ENCODE peak calls at places on chromosome 19, in five cellular contexts. T is GM23338, V is HepG2, C is HL-60, H is GM12878. U is an unnamed sample.

GRCh38 chr19:41263850-41264580 is at the start of gene HNRNPUL1:
- DNase-seq in T (peak), H (peak), C (peak), V (peak), U (peak)

GRCh38 chr19:44587863-44588752 is 25.3 kb upstream of the IGSF23 start:
- DNase-seq in V (peak), C (peak), T (no peak), H (no peak), U (peak)

GRCh38 chr19:12769689-12770088 is 5.7 kb downstream of the HOOK2 start:
- DNase-seq in H (no peak), C (no peak), V (no peak), T (peak), U (no peak)

GRCh38 chr19:40702337-40703012 is 12.0 kb upstream of the NUMBL start:
- DNase-seq in C (no peak), H (no peak), V (peak), T (peak), U (no peak)

GRCh38 chr19:16273005-16273404 is 51.6 kb upstream of the KLF2 start:
- DNase-seq in C (no peak), H (no peak), V (no peak), T (peak), U (no peak)

GRCh38 chr19:38034153-38034835 is 127.3 kb downstream of the SIPA1L3 start:
- DNase-seq in V (no peak), C (peak), T (no peak), H (no peak), U (no peak)

GRCh38 chr19:4051175-4052101 is 15.3 kb downstream of the ZBTB7A start:
- DNase-seq in V (peak), T (no peak), C (peak), H (no peak), U (no peak)

GRCh38 chr19:15466851-15467733 is 2.7 kb upstream of the RASAL3 start:
- DNase-seq in V (no peak), C (peak), H (peak), T (no peak), U (no peak)

GRCh38 chr19:485583-486236 is 10.6 kb upstream of the MADCAM1 start:
- DNase-seq in V (peak), C (no peak), H (no peak), T (no peak), U (no peak)

GRCh38 chr19:41427647-41428480 is 690 bp upstream of the B3GNT8 start:
- DNase-seq in C (peak), V (no peak), H (no peak), T (peak), U (no peak)

GRCh38 chr19:34999498-35000337 is at the start of gene GRAMD1A:
- DNase-seq in H (no peak), V (peak), C (peak), T (peak), U (peak)

GRCh38 chr19:21098291-21098690 is 16.3 kb downstream of the ZNF714 start:
- DNase-seq in C (no peak), V (no peak), H (no peak), T (no peak), U (no peak)

GRCh38 chr19:33171916-33172359 is 22.2 kb upstream of the LRP3 start:
- DNase-seq in T (no peak), V (no peak), C (no peak), H (no peak), U (no peak)

GRCh38 chr19:48194041-48194871 is 23.8 kb downstream of the ZSWIM9 start:
- DNase-seq in C (peak), V (peak), T (peak), H (no peak), U (no peak)

GRCh38 chr19:19551862-19552192 is 13.8 kb downstream of the CILP2 start:
- DNase-seq in T (no peak), C (no peak), V (no peak), H (no peak), U (no peak)

GRCh38 chr19:4597975-4598671 is 38.6 kb upstream of the SEMA6B start:
- DNase-seq in H (no peak), T (peak), C (peak), V (no peak), U (no peak)

GRCh38 chr19:3374369-3375112 is 8.2 kb downstream of the NFIC start:
- DNase-seq in H (no peak), V (no peak), T (no peak), C (no peak), U (no peak)

GRCh38 chr19:44712864-44713515 is 14.0 kb downstream of the CEACAM16 start:
- DNase-seq in T (peak), V (peak), C (peak), H (no peak), U (no peak)

GRCh38 chr19:3625996-3626472 is 556 bp downstream of the CACTIN start:
- DNase-seq in C (no peak), V (no peak), H (no peak), T (no peak), U (no peak)

GRCh38 chr19:45863840-45864628 is at the start of gene FOXA3:
- DNase-seq in V (peak), H (no peak), C (no peak), T (peak), U (no peak)

GRCh38 chr19:27972291-27973040 is 1240.5 kb downstream of the UQCRFS1 start:
- DNase-seq in T (no peak), C (no peak), V (no peak), H (no peak), U (no peak)

DNA sequence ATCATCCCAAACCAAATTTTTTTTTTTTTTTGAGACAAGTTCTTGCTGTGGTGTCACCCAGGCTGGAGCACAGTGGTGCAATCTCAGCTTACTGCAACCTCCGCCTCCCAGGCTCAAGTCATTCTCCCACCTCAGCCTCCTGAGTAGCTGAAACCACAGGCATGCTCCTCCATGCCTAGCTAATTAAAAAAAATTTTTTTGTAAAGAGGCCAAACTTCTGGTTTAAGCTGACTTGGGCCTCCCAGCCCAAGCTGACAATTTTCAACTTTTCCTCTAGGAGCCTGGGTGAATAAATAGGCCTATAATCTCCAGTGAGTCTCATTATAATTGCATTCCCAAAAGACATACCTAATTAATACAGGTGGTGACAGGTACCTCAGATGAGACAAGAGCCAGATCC is 22.1 kb upstream of the OLFM2 start:
- DNase-seq in V (no peak), C (no peak), T (no peak), H (no peak), U (no peak)
- TF ChIP-seq REST in V (no peak), C (no peak), T (no peak), H (no peak), U (no peak)

GRCh38 chr19:31014668-31015067 is 334.6 kb downstream of the TSHZ3 start:
- DNase-seq in V (no peak), C (no peak), H (no peak), T (no peak), U (no peak)

GRCh38 chr19:31015778-31016177 is 333.5 kb downstream of the TSHZ3 start:
- DNase-seq in H (no peak), C (no peak), T (no peak), V (no peak), U (no peak)

GRCh38 chr19:31018951-31019350 is 330.3 kb downstream of the TSHZ3 start:
- DNase-seq in H (no peak), V (no peak), C (no peak), T (no peak), U (no peak)

GRCh38 chr19:31013391-31013975 is 335.8 kb downstream of the TSHZ3 start:
- DNase-seq in C (no peak), V (no peak), T (no peak), H (no peak), U (no peak)
- TF ChIP-seq POLR2AphosphoS5 in C (no peak), V (no peak), T (no peak), H (no peak), U (no peak)

GRCh38 chr19:23415034-23415433 is 19.8 kb upstream of the ZNF91 start:
- DNase-seq in C (no peak), H (no peak), T (peak), V (no peak), U (no peak)
- H3K4me3 ChIP-seq in C (no peak), H (no peak), T (peak), V (no peak), U (peak)

GRCh38 chr19:17865364-17866311 is 5.9 kb downstream of the RPL18A start:
- DNase-seq in T (peak), H (no peak), V (no peak), C (no peak), U (no peak)
- TF ChIP-seq REST in T (no peak), H (no peak), V (no peak), C (no peak), U (no peak)

GRCh38 chr19:53094749-53095575 is 8.3 kb downstream of the ZNF160 start:
- DNase-seq in V (no peak), H (no peak), T (peak), C (no peak), U (no peak)
- TF ChIP-seq POLR2AphosphoS5 in V (no peak), H (no peak), T (no peak), C (no peak), U (no peak)

DNA sequence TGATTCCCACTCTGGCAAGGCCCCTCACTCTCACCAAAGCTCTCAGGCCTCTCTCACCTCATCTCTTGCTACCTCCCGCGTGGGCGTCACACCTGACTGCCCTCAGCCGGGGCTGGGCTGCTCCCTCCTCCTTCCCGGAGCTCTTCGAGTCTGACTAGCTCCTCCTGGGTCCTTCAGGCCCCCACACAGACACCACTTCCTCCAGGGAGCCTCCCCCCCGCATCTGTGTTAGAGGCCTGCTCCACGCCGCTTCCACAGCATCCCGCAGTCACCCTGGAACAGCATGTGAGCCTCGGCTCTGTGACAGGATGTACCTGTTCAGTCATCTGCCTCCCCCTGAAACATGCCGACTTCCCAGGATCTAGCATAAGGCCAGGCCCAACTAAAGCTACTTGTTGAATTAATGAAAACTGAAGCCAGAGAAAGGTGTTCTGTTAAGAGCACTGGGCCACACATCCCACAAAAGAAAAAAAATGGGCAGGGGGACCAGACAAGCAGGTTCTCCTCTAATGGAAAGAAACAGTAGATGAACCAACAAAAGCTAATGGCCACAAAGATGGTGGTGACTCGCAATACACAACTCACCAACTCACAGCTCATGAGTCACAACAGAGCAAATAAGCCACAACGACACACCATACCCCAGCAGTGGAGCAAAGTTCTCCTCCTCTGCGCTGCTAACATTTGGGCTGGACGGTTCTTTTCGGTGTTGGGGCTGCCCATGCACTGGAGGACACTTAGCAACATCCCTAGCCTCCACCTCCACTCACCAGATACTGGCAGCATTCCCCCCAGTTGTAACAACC is 3.0 kb downstream of the PPP6R1 start:
- DNase-seq in V (peak), T (no peak), C (peak), H (peak), U (no peak)
- H3K4me3 ChIP-seq in V (peak), T (peak), C (peak), H (peak), U (peak)